ENCODE peak calls at places on chromosomes 3 and 15, in four cellular contexts. S is foreskin fibroblast; I is BE2C; M is CD8-positive, alpha-beta T cell. D is an unnamed sample.

GRCh38 chr15:100718075-100718980 is 115.9 kb downstream of the ASB7 start:
- DNase-seq in I (no peak), M (no peak), S (no peak), D (no peak)

GRCh38 chr3:11718582-11719405 is 75.1 kb upstream of the VGLL4 start:
- DNase-seq in M (peak), I (peak), S (peak), D (no peak)

GRCh38 chr3:127959873-127960272 is 44.8 kb downstream of the KBTBD12 start:
- DNase-seq in M (no peak), S (no peak), I (peak), D (no peak)

GRCh38 chr3:195159819-195160175 is 111.2 kb downstream of the XXYLT1 start:
- DNase-seq in I (no peak), S (peak), M (no peak), D (no peak)

GRCh38 chr3:51982352-51982837 is 940 bp upstream of the ACY1 start:
- DNase-seq in M (no peak), I (peak), S (no peak), D (no peak)

GRCh38 chr3:35393916-35394315 is 245.4 kb upstream of the ARPP21 start:
- DNase-seq in I (no peak), S (no peak), M (no peak), D (no peak)

GRCh38 chr15:57388199-57388863 is 12.0 kb downstream of the CGNL1 start:
- DNase-seq in S (no peak), I (no peak), M (no peak), D (no peak)

GRCh38 chr15:72358532-72359180 is 17.2 kb downstream of the HEXA start:
- DNase-seq in S (peak), M (no peak), I (peak), D (no peak)

GRCh38 chr3:10242182-10243065 is 5.8 kb upstream of the TATDN2 start:
- DNase-seq in I (no peak), M (peak), S (no peak), D (no peak)

GRCh38 chr3:123008808-123009207 is 18.8 kb downstream of the SEMA5B start:
- DNase-seq in M (no peak), S (no peak), I (no peak), D (no peak)

DNA sequence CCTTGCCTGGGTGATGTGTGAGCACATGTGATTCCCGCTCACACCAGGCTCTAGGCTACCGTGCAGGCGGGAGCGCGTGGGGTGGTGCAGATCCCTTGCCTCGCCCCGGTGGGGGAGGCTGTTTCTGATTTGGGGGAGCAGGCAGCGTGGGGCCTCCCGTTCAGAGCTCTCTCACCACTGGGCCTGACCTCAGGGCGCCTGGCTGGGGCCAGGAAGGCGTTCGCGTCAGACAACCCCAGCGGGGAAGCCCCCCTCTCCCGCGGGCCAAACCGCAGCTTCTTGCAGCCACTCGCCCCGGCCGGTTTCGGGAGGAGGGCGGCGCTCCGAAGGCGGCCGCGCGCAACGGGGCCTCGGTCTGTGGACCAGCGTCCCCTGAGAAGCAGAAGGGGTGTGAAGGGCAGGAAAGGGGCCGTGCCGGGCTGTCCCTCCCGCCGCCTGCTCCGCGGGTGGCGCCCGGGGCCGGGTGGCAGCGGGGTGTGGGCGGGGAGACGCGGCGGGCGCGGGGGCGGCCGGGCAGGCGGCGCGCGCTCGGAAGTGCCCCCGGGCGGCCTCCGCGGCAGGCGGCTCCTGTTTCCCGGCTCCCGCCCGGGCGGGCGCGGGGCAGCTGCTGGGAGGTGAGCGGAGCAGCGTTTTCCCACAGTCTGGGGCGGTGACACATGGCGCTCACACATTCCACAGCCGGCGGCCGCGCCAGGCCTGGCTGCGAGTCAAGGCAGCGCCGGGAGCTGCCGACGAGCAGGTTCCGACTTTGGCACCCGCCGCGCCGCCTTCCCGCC is 65.1 kb upstream of the HES1 start:
- DNase-seq in I (peak), S (peak), M (peak), D (peak)
- TF ChIP-seq CTCF in I (no peak), S (no peak), M (no peak), D (no peak)

DNA sequence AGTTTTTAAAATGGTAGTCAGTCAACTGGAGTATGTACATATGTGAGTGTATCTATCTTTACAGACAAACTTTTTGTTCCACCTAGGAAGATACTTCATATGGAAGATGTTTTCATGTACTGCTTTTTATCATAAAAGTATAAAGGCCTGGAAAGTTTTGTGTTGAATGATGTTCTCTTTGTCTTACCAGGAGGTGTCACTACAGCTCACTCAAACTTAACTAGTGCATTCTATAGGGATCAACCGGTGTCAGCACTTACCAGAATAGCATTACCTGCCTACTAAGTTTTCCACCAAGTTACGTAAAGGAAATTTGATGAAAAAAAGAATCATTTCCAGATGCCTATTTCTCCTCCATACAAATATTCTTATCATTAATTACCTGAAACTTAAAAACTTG is 522.6 kb upstream of the SEMA6D start:
- DNase-seq in I (no peak), M (no peak), S (peak), D (no peak)
- TF ChIP-seq CTCF in I (peak), M (no peak), S (peak), D (no peak)

GRCh38 chr3:118262800-118263402 is 771.7 kb downstream of the IGSF11 start:
- DNase-seq in M (no peak), I (no peak), S (no peak), D (no peak)
- TF ChIP-seq CTCF in M (no peak), I (no peak), S (no peak), D (no peak)

GRCh38 chr15:69160976-69161877 is 792 bp downstream of the GLCE start:
- DNase-seq in M (no peak), I (peak), S (peak), D (no peak)
- TF ChIP-seq CTCF in M (no peak), I (peak), S (peak), D (no peak)

GRCh38 chr15:74543043-74543422 is 2.0 kb downstream of the ARID3B start:
- DNase-seq in S (no peak), I (no peak), M (no peak), D (no peak)

GRCh38 chr15:74545061-74545460 is 4.0 kb downstream of the ARID3B start:
- DNase-seq in M (no peak), I (no peak), S (no peak), D (no peak)

GRCh38 chr15:74548236-74548635 is 7.2 kb downstream of the ARID3B start:
- DNase-seq in I (no peak), S (no peak), M (no peak), D (no peak)

GRCh38 chr15:74543583-74543982 is 2.6 kb downstream of the ARID3B start:
- DNase-seq in M (no peak), S (no peak), I (no peak), D (no peak)

DNA sequence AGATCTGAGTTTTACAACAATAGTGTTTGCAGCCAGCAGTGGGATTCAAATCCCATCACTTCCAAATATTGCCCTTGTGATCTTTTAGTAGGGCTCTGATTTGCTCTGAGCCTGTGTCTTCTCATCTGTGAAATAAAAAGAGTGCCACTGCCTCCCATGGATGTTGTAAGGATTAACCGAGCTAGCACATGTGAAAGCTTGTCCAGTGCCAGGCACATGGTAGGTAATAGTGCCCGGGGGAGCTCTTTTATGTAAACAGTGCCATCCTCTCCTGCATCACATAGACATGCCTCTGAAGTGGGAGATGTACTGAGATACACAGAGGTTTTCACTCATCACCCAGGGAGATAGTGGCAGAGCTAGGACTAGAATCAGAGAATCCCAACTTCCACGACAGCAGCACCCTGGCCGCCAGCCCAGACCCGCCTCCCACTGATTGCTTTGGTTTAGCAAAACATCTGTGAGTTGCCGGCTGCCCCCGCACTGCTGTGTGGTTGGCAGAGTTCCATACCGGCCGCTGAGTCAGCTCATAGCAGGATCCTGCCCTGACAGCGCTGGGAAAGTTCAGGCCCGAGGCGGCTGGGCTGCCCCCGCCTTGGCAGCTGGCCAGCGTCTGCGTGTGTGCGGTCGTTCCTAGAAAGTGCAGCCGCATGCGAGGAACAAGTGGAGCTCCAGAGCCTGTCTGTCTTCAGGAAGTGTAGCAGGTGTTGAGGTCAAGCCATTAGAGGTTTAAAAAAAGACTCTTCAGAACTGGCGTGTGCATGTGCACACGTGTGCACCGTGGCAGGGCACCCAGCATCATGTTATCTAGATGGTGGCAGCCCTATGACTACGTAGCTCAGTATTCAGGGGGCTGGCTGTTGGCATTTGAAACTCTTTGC is 5.0 kb downstream of the ARID3B start:
- DNase-seq in S (peak), M (peak), I (peak), D (peak)
- TF ChIP-seq CTCF in S (no peak), M (no peak), I (peak), D (no peak)

GRCh38 chr3:15377961-15378791 is 45.8 kb upstream of the SH3BP5 start:
- DNase-seq in M (peak), I (peak), S (peak), D (peak)
- TF ChIP-seq CTCF in M (peak), I (peak), S (peak), D (peak)

GRCh38 chr15:65981837-65982696 is 112.8 kb downstream of the RAB11A start:
- DNase-seq in S (no peak), M (peak), I (peak), D (no peak)
- TF ChIP-seq CTCF in S (no peak), M (peak), I (peak), D (no peak)

GRCh38 chr3:87148020-87148419 is 79.1 kb upstream of the CHMP2B start:
- DNase-seq in M (no peak), S (no peak), I (no peak), D (no peak)

GRCh38 chr3:87147562-87147961 is 79.5 kb upstream of the CHMP2B start:
- DNase-seq in S (no peak), I (no peak), M (no peak), D (no peak)

GRCh38 chr3:87145553-87145952 is 81.6 kb upstream of the CHMP2B start:
- DNase-seq in I (peak), S (no peak), M (no peak), D (no peak)
- TF ChIP-seq CTCF in I (peak), S (peak), M (no peak), D (no peak)

GRCh38 chr3:61682671-61683408 is 121.5 kb downstream of the PTPRG start:
- DNase-seq in S (peak), I (no peak), M (no peak), D (no peak)

GRCh38 chr3:61680617-61681016 is 119.2 kb downstream of the PTPRG start:
- DNase-seq in S (no peak), I (no peak), M (no peak), D (no peak)

GRCh38 chr3:61674595-61674994 is 113.2 kb downstream of the PTPRG start:
- DNase-seq in I (no peak), S (no peak), M (no peak), D (no peak)

GRCh38 chr3:61681636-61682035 is 120.3 kb downstream of the PTPRG start:
- DNase-seq in S (no peak), M (no peak), I (no peak), D (no peak)

DNA sequence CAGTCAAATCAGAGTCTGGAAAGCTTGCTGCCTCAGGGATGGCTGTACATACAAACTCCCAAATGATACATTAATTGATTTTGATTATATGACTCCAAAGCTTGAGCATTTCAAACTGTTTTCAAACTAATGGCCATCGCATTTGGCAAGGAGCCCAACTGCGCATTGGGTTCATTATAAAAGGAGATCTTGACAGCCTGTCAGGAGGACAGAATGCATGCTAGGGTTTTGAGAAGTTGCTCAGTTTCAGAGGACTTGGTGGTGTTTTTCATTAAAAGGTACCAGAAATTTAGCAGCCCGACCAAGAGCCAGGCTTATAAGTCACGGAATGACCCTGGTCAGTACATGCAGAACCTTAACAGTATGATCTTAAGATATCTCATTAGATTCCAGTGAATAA is 117.7 kb downstream of the PTPRG start:
- DNase-seq in S (no peak), I (peak), M (no peak), D (no peak)
- TF ChIP-seq CTCF in S (no peak), I (no peak), M (no peak), D (no peak)